ENCODE peak calls at places on chromosomes 6 and 20, in eight cellular contexts. Z is GM06990; I is GM19239; G is effector CD4-positive, alpha-beta T cell; V is B cell; C is NCI-H2081 treated with DMSO at 0.1 percent for 48 hours; L is iPS-NIHi11; A is omental fat pad. E is an unnamed sample.
A peak's percentile ranks its signal among the peaks of the same experiment; 100 is the strongest.

GRCh38 chr20:5504061-5504739 is 187.4 kb upstream of the PROKR2 start:
- DNase-seq in Z (no peak), I (peak; percentile 39), G (no peak), V (no peak), C (no peak), L (peak; percentile 84), A (no peak), E (peak; percentile 28)

GRCh38 chr6:447381-448165 is 56.0 kb downstream of the IRF4 start:
- DNase-seq in Z (no peak), I (no peak), G (no peak), V (no peak), C (no peak), L (no peak), A (no peak), E (no peak)

GRCh38 chr6:37868447-37868825 is 48.9 kb downstream of the ZFAND3 start:
- DNase-seq in Z (no peak), I (no peak), G (no peak), V (no peak), C (no peak), L (no peak), A (no peak), E (no peak)

GRCh38 chr6:13863699-13864155 is 49.4 kb upstream of the MCUR1 start:
- DNase-seq in Z (no peak), I (no peak), G (no peak), V (no peak), C (no peak), L (no peak), A (no peak), E (no peak)

GRCh38 chr6:84847349-84848160 is 83.2 kb upstream of the TBX18 start:
- DNase-seq in Z (no peak), I (no peak), G (no peak), V (no peak), C (no peak), L (no peak), A (no peak), E (no peak)

GRCh38 chr6:24584390-24584735 is 61.6 kb downstream of the KIAA0319 start:
- DNase-seq in Z (no peak), I (no peak), G (no peak), V (no peak), C (peak; percentile 64), L (no peak), A (no peak), E (no peak)

GRCh38 chr6:159984268-159984786 is 15.4 kb downstream of the IGF2R start:
- DNase-seq in Z (no peak), I (no peak), G (no peak), V (no peak), C (no peak), L (no peak), A (no peak), E (peak; percentile 71)

GRCh38 chr20:62792182-62792939 is 3.9 kb upstream of the MRGBP start:
- DNase-seq in Z (no peak), I (no peak), G (no peak), V (no peak), C (no peak), L (no peak), A (no peak), E (no peak)

GRCh38 chr6:124961784-124962611 is at the start of gene RNF217:
- DNase-seq in Z (peak; percentile 16), I (no peak), G (no peak), V (no peak), C (no peak), L (peak; percentile 77), A (no peak), E (peak; percentile 68)

GRCh38 chr6:6851059-6851658 is 256.6 kb upstream of the RREB1 start:
- DNase-seq in Z (no peak), I (no peak), G (no peak), V (no peak), C (no peak), L (peak; percentile 60), A (no peak), E (peak; percentile 32)

GRCh38 chr20:49699200-49699992 is 14.3 kb downstream of the B4GALT5 start:
- DNase-seq in Z (no peak), I (no peak), G (no peak), V (no peak), C (no peak), L (no peak), A (no peak), E (no peak)

GRCh38 chr6:108762394-108762793 is 85.8 kb upstream of the ARMC2 start:
- DNase-seq in Z (no peak), I (no peak), G (no peak), V (no peak), C (no peak), L (no peak), A (no peak), E (no peak)

GRCh38 chr6:71383891-71384489 is 95.4 kb downstream of the OGFRL1 start:
- DNase-seq in Z (no peak), I (no peak), G (no peak), V (no peak), C (no peak), L (no peak), A (no peak), E (peak; percentile 55)

GRCh38 chr6:4879724-4880372 is 103.6 kb downstream of the CDYL start:
- DNase-seq in Z (peak; percentile 68), I (no peak), G (no peak), V (no peak), C (no peak), L (no peak), A (no peak), E (no peak)

GRCh38 chr6:145904391-145904790 is 59.8 kb downstream of the SHPRH start:
- DNase-seq in Z (peak; percentile 5), I (peak; percentile 3), G (no peak), V (no peak), C (no peak), L (no peak), A (no peak), E (no peak)

GRCh38 chr20:45967551-45968080 is 4.4 kb downstream of the ZNF335 start:
- DNase-seq in Z (no peak), I (no peak), G (no peak), V (no peak), C (no peak), L (no peak), A (no peak), E (no peak)

GRCh38 chr20:63932606-63933160 is 23.5 kb downstream of the UCKL1 start:
- DNase-seq in Z (no peak), I (no peak), G (no peak), V (no peak), C (no peak), L (no peak), A (no peak), E (no peak)

GRCh38 chr6:96995903-96996302 is 71.4 kb downstream of the KLHL32 start:
- DNase-seq in Z (no peak), I (no peak), G (no peak), V (no peak), C (no peak), L (no peak), A (no peak), E (no peak)

GRCh38 chr6:148069256-148069655 is 273.4 kb upstream of the SASH1 start:
- DNase-seq in Z (no peak), I (no peak), G (no peak), V (no peak), C (no peak), L (no peak), A (no peak), E (no peak)

GRCh38 chr6:7088076-7088742 is 19.6 kb upstream of the RREB1 start:
- DNase-seq in Z (no peak), I (no peak), G (no peak), V (no peak), C (no peak), L (no peak), A (no peak), E (no peak)

GRCh38 chr6:34584694-34585093 is 28.6 kb upstream of the SPDEF start:
- DNase-seq in Z (no peak), I (no peak), G (no peak), V (no peak), C (no peak), L (no peak), A (no peak), E (no peak)

GRCh38 chr20:45206746-45207145 is at the start of gene SEMG1:
- DNase-seq in Z (no peak), I (no peak), G (no peak), V (no peak), C (no peak), L (no peak), A (no peak), E (no peak)

GRCh38 chr6:39881851-39882566 is 52.3 kb downstream of the MOCS1 start:
- DNase-seq in Z (no peak), I (no peak), G (no peak), V (no peak), C (no peak), L (no peak), A (no peak), E (peak; percentile 91)

GRCh38 chr20:23231561-23232218 is 118.9 kb upstream of the NXT1 start:
- DNase-seq in Z (no peak), I (no peak), G (no peak), V (no peak), C (no peak), L (no peak), A (no peak), E (peak; percentile 75)